ENCODE peak calls at places on chromosomes 3 and 15, in five cellular contexts. J is BJ, Z is sigmoid colon, E is hepatocyte, C is endodermal cell. T is an unnamed sample. For H3K27me3, the result is how much of the 10 kb centered on the place peaks cover.

GRCh38 chr15:56732135-56732880 is 1.0 kb downstream of the ZNF280D start:
- DNase-seq in E (no peak), Z (no peak), C (no peak), J (peak), T (no peak)

GRCh38 chr15:85010114-85010471 is 28.4 kb downstream of the PDE8A start:
- DNase-seq in C (no peak), E (no peak), Z (no peak), J (no peak), T (no peak)

GRCh38 chr3:197001972-197002700 is 27.5 kb downstream of the MELTF start:
- DNase-seq in Z (no peak), J (no peak), C (no peak), E (no peak), T (no peak)

GRCh38 chr15:83930813-83931212 is 276.9 kb downstream of the ADAMTSL3 start:
- DNase-seq in Z (peak), C (no peak), E (peak), J (no peak), T (no peak)

GRCh38 chr3:50495609-50496423 is 7.6 kb downstream of the CACNA2D2 start:
- DNase-seq in E (no peak), Z (no peak), J (no peak), C (no peak), T (peak)

GRCh38 chr15:57485869-57486268 is 105.8 kb upstream of the MYZAP start:
- DNase-seq in E (peak), J (peak), Z (no peak), C (peak), T (no peak)

GRCh38 chr3:50627407-50628051 is 10.6 kb downstream of the MAPKAPK3 start:
- DNase-seq in C (peak), Z (no peak), J (no peak), E (no peak), T (peak)

GRCh38 chr15:52462806-52463360 is 65.8 kb downstream of the MYO5A start:
- DNase-seq in Z (no peak), E (no peak), J (no peak), C (no peak), T (no peak)

GRCh38 chr3:58473275-58473674 is 18.6 kb upstream of the KCTD6 start:
- DNase-seq in C (peak), J (no peak), Z (no peak), E (no peak), T (no peak)

GRCh38 chr15:75648156-75649000 is 666 bp downstream of the SNX33 start:
- DNase-seq in Z (peak), C (peak), J (no peak), E (peak), T (peak)

GRCh38 chr3:93843981-93844380 is 129.7 kb downstream of the PROS1 start:
- DNase-seq in C (no peak), J (peak), E (no peak), Z (no peak), T (no peak)

GRCh38 chr3:28916713-28917499 is 364.0 kb upstream of the RBMS3 start:
- DNase-seq in J (no peak), E (peak), Z (peak), C (peak), T (peak)

GRCh38 chr3:16897254-16897926 is 12.6 kb downstream of the PLCL2 start:
- DNase-seq in J (peak), C (no peak), Z (no peak), E (peak), T (no peak)

GRCh38 chr15:94670436-94671034 is 439.2 kb downstream of the MCTP2 start:
- DNase-seq in C (no peak), J (no peak), Z (no peak), E (peak), T (no peak)

GRCh38 chr3:147934316-147935188 is 525.4 kb downstream of the ZIC1 start:
- DNase-seq in J (no peak), E (no peak), C (peak), Z (no peak), T (peak)

GRCh38 chr3:121985841-121986240 is 36.2 kb downstream of the ILDR1 start:
- DNase-seq in Z (no peak), E (no peak), J (no peak), C (no peak), T (no peak)

GRCh38 chr3:194139977-194140351 is 4.0 kb downstream of the HES1 start:
- DNase-seq in C (no peak), J (no peak), E (no peak), Z (no peak), T (no peak)

GRCh38 chr3:50573566-50574279 is 4.4 kb downstream of the HEMK1 start:
- DNase-seq in E (no peak), C (no peak), J (no peak), Z (no peak), T (no peak)

GRCh38 chr15:40251455-40252140 is 12.7 kb downstream of the PAK6 start:
- DNase-seq in J (no peak), C (no peak), E (no peak), Z (no peak), T (no peak)

GRCh38 chr15:40252141-40252437 is 13.2 kb downstream of the PAK6 start:
- DNase-seq in Z (no peak), E (no peak), C (no peak), J (no peak), T (no peak)

GRCh38 chr15:40250304-40250656 is 11.4 kb downstream of the PAK6 start:
- DNase-seq in C (no peak), Z (no peak), E (no peak), J (no peak), T (no peak)

GRCh38 chr15:40249477-40250303 is 10.8 kb downstream of the PAK6 start:
- DNase-seq in J (no peak), E (no peak), Z (no peak), C (no peak), T (no peak)

GRCh38 chr15:40250771-40251454 is 12.1 kb downstream of the PAK6 start:
- DNase-seq in C (no peak), E (no peak), J (no peak), Z (no peak), T (no peak)
- H3K27me3 ChIP-seq in C (half or more), E (under half), J (half or more), Z (under half), T (under half)

GRCh38 chr3:10635446-10636076 is 130.2 kb upstream of the ATP2B2 start:
- DNase-seq in E (no peak), Z (no peak), C (no peak), J (no peak), T (no peak)

GRCh38 chr3:10632741-10633140 is 127.4 kb upstream of the ATP2B2 start:
- DNase-seq in J (no peak), Z (no peak), C (no peak), E (no peak), T (no peak)

GRCh38 chr3:10627884-10628572 is 122.6 kb upstream of the ATP2B2 start:
- DNase-seq in J (no peak), E (peak), C (peak), Z (no peak), T (no peak)

GRCh38 chr3:10628902-10629700 is 123.7 kb upstream of the ATP2B2 start:
- DNase-seq in J (no peak), E (no peak), C (no peak), Z (no peak), T (no peak)

DNA sequence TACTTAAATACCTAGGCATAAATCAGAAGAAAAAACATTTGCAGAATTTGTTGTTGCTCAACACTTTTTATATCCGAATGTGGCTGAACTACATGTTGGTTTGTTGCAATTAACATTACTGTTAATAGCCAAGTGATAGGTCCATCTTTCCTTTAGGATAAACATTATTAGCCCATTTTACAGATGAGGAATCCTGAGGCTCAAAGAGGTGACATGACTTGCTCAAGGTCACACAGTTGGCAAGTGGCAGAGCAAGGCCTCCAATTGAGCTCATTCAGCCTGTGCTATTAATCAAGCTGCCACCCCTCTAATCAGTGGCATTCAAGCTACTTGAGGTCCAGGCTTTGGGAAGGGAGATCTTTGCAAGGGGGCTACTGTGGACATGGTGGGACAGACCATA is 125.8 kb upstream of the ATP2B2 start:
- DNase-seq in E (no peak), C (no peak), J (no peak), Z (no peak), T (no peak)
- H3K27me3 ChIP-seq in E (under half), C (under half), J (under half), Z (under half), T (under half)

GRCh38 chr15:66252411-66253295 is 897 bp downstream of the MEGF11 start:
- DNase-seq in E (peak), Z (peak), C (peak), J (no peak), T (peak)
- H3K27me3 ChIP-seq in E (half or more), Z (half or more), C (half or more), J (half or more), T (half or more)

GRCh38 chr3:154137036-154137435 is 15.8 kb downstream of the ARHGEF26 start:
- DNase-seq in J (no peak), C (no peak), Z (no peak), E (no peak), T (no peak)
- H3K27me3 ChIP-seq in J (under half), C (under half), Z (under half), E (under half), T (under half)